ENCODE peak calls at places on chromosomes 2 and 18, in four cellular contexts. O, L, I and D are unnamed samples.

GRCh38 chr2:128378231-128379020 is 59.8 kb upstream of the HS6ST1 start:
- DNase-seq in O (no peak), L (no peak), I (no peak), D (peak; percentile 7)

GRCh38 chr18:57833441-57834101 is 30.5 kb upstream of the ATP8B1 start:
- DNase-seq in L (no peak), O (no peak), I (no peak), D (no peak)

GRCh38 chr2:231530099-231531085 is at the start of gene NMUR1:
- DNase-seq in L (peak; percentile 95), O (peak; percentile 93), I (peak; percentile 29), D (peak; percentile 67)

GRCh38 chr2:234399451-234400246 is 97.2 kb downstream of the ARL4C start:
- DNase-seq in I (no peak), O (no peak), L (no peak), D (no peak)

GRCh38 chr2:224772494-224772893 is 56.3 kb upstream of the CCDC195 start:
- DNase-seq in O (no peak), I (no peak), L (no peak), D (no peak)

GRCh38 chr2:37576831-37577230 is 94.6 kb downstream of the CDC42EP3 start:
- DNase-seq in O (no peak), I (no peak), L (no peak), D (no peak)

GRCh38 chr2:199883474-199884212 is 27.4 kb upstream of the C2orf69 start:
- DNase-seq in I (no peak), L (no peak), O (no peak), D (no peak)

GRCh38 chr18:32629990-32630389 is 142.8 kb downstream of the KLHL14 start:
- DNase-seq in I (no peak), L (peak; percentile 21), O (no peak), D (no peak)

GRCh38 chr18:36181898-36182506 is 5.3 kb upstream of the MOCOS start:
- DNase-seq in O (no peak), I (no peak), L (no peak), D (no peak)

GRCh38 chr18:73150199-73150598 is 282.4 kb upstream of the NETO1 start:
- DNase-seq in I (no peak), L (no peak), O (no peak), D (no peak)

GRCh38 chr2:136362676-136363390 is 244.9 kb upstream of the CXCR4 start:
- DNase-seq in O (no peak), L (no peak), I (no peak), D (no peak)

GRCh38 chr18:51076503-51076902 is 46.5 kb downstream of the SMAD4 start:
- DNase-seq in L (peak; percentile 25), O (no peak), I (no peak), D (no peak)

GRCh38 chr2:108923019-108923700 is 65.9 kb downstream of the EDAR start:
- DNase-seq in I (no peak), O (no peak), L (no peak), D (no peak)

GRCh38 chr2:240982821-240983281 is 15.6 kb upstream of the SNED1 start:
- DNase-seq in O (no peak), I (peak; percentile 12), L (peak; percentile 30), D (no peak)

GRCh38 chr18:54127759-54128378 is 96.6 kb downstream of the MBD2 start:
- DNase-seq in I (no peak), L (no peak), O (peak; percentile 55), D (no peak)

DNA sequence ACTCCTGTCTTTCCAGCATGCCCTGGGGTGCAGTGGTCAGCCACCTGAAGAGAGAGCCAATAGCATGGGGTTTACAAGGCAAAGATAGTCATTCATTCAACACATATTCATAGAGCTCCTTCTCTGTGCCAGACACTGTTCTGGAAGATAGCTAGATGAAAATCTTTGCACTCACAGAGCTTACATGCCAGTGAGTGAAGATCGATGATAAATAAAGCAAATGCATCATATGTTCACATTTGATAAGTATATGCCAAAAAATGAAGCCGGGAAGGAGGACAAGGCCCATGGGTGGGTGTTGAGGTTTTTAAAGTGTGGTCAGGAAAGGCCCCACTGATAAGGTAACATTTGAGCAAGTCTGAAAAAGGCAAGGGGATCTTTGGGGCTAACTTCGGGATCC is 130.8 kb upstream of the CDCA7 start:
- DNase-seq in I (no peak), O (no peak), L (no peak), D (no peak)
- TF ChIP-seq EP300 in I (no peak), O (no peak), L (no peak), D (no peak)

GRCh38 chr2:74513605-74514367 is 464 bp upstream of the TLX2 start:
- DNase-seq in L (peak; percentile 72), I (no peak), O (no peak), D (no peak)

GRCh38 chr2:74514368-74515270 is at the start of gene TLX2:
- DNase-seq in I (no peak), O (peak; percentile 96), L (peak; percentile 86), D (no peak)

GRCh38 chr2:74516650-74517049 is 2.4 kb downstream of the TLX2 start:
- DNase-seq in O (no peak), L (no peak), I (no peak), D (no peak)

GRCh38 chr2:74515271-74516069 is 1.2 kb downstream of the TLX2 start:
- DNase-seq in L (peak; percentile 89), O (peak; percentile 57), I (no peak), D (no peak)

DNA sequence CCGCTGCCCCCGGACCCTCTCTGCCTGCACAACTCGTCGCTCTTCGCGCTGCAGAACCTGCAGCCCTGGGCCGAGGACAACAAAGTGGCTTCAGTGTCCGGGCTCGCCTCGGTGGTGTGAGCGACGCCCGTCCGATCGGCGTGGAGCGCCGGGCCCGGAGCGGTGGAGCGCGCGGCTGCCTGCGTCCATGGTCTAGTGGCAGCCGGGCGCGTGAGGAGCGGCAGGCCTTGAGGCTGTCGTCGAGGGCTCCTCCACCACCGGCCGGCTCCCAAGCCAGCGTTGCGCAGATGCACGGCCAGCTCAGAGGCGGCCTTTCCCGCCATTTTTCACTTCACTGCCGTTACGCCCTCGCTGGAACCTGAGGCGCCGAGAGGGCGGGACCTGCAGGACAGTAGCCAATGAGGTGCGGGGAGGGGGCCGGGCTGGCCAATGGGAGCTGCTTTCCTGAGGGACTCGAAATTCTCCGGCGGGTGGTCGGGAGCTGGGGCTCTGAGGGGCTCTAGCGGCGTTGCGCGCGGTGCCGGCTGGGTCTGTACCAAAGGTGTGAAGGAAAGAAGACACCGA is 1.9 kb downstream of the TLX2 start:
- DNase-seq in I (no peak), L (peak; percentile 92), O (peak; percentile 72), D (peak; percentile 60)
- H3K4me3 ChIP-seq in I (no peak overlapping the region), L (no peak overlapping the region), O (no peak overlapping the region), D (peak overlapping the region; percentile 28)

GRCh38 chr2:62300925-62301324 is 105.0 kb downstream of the B3GNT2 start:
- DNase-seq in O (no peak), I (no peak), L (no peak), D (no peak)

GRCh38 chr2:62297642-62298010 is 101.7 kb downstream of the B3GNT2 start:
- DNase-seq in L (no peak), I (no peak), O (no peak), D (no peak)

GRCh38 chr2:62293490-62294212 is 97.7 kb downstream of the B3GNT2 start:
- DNase-seq in L (peak; percentile 88), O (peak; percentile 48), I (peak; percentile 30), D (peak; percentile 92)

GRCh38 chr2:62296034-62296832 is 100.3 kb downstream of the B3GNT2 start:
- DNase-seq in L (peak; percentile 47), I (no peak), O (no peak), D (no peak)

DNA sequence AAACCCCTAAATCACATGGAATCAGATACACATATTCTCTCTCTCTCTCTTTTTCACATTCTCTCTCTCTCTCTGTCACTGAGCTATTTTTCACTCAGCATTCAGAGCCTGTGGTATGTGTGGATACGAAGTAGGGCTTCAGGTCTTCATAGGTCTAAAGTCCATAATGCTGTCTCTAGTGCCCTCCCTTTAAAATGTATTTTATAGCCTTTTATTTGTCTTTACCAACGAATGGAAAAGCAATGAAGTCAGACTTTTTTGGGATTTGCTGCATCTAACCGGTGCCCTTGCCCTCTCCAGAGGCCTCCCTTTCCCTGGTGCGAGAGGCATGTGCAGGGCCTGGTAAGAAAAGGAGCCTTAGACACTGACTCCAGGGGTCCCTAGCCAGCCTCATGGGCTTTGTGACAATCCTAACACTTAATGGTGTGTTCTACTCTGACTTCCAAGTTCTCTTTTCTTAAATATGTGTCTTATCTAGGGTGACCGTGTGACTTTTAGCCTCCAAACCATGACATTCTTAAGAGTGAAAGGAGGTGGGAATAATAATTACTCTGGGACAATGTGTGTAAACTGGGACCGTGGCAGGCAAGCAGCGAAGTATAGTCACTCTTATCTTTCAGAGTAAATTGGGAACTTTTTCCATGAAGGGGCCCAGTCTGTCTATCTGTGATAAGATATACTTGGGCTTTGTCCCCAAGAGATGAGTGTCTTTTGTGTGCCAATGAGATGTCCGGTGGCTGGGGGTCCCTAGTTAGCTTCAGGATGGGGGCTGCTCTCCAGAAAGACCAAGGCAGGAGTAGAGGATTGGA is 101.1 kb downstream of the B3GNT2 start:
- DNase-seq in L (no peak), I (no peak), O (no peak), D (no peak)
- TF ChIP-seq EP300 in L (no peak), I (no peak), O (no peak), D (no peak)

GRCh38 chr2:71064754-71065621 is 3.5 kb upstream of the NAGK start:
- DNase-seq in I (no peak), O (no peak), L (no peak), D (peak; percentile 26)

GRCh38 chr2:71066856-71067255 is 1.6 kb upstream of the NAGK start:
- DNase-seq in O (no peak), I (no peak), L (no peak), D (no peak)

GRCh38 chr2:71060871-71061270 is 7.6 kb upstream of the NAGK start:
- DNase-seq in O (no peak), L (no peak), I (no peak), D (no peak)

GRCh38 chr2:71063216-71063615 is 5.2 kb upstream of the NAGK start:
- DNase-seq in L (no peak), O (no peak), I (no peak), D (no peak)

DNA sequence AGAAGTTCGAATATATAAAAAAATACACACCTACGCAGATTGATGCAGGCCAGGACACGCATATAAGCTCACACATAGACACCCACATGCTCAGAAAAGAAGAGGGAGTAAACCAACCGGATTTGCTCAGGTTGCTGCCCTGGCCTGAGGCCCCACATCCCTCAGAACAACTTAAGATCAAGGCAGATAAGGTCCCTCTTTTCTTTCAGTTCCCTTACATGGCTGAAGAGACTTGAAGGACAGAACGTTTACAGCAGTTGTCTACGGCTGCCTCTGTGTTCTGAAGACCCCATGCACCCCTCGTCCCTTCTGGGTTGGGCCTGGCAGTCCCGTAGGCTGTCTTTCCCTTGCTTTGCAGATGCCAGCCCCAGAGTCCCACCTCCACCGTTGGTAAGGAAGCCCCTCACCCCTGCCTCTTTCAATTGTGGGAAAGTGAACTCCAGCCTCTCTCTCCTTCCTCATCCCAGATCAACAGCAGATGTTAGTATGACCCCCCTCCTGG is 4.3 kb upstream of the NAGK start:
- DNase-seq in O (no peak), I (no peak), L (no peak), D (no peak)
- H3K4me3 ChIP-seq in O (no peak overlapping the region), I (no peak overlapping the region), L (no peak overlapping the region), D (no peak overlapping the region)

GRCh38 chr2:237896941-237897340 is 37.5 kb downstream of the RAMP1 start:
- DNase-seq in I (no peak), O (no peak), L (no peak), D (no peak)

GRCh38 chr2:237896507-237896892 is 37.1 kb downstream of the RAMP1 start:
- DNase-seq in O (no peak), I (no peak), L (no peak), D (no peak)

GRCh38 chr2:237894396-237894979 is 35.1 kb downstream of the RAMP1 start:
- DNase-seq in O (no peak), I (no peak), L (no peak), D (no peak)

GRCh38 chr2:237894986-237895543 is 35.6 kb downstream of the RAMP1 start:
- DNase-seq in L (no peak), O (no peak), I (no peak), D (no peak)

GRCh38 chr2:237895544-237896506 is 36.4 kb downstream of the RAMP1 start:
- DNase-seq in O (peak; percentile 72), L (peak; percentile 64), I (no peak), D (peak; percentile 33)
- TF ChIP-seq EP300 in O (no peak), L (no peak), I (no peak), D (peak; percentile 24)

GRCh38 chr2:26520065-26520464 is 42.1 kb upstream of the OTOF start:
- DNase-seq in L (no peak), O (no peak), I (no peak), D (no peak)
- H3K4me3 ChIP-seq in L (no peak overlapping the region), O (no peak overlapping the region), I (no peak overlapping the region), D (no peak overlapping the region)